ENCODE peak calls at places on chromosomes 1 and 21, in eight cellular contexts. D, T, N, Z, P, X, R and L are unnamed samples. For H3K4me1, the result is how much of the 10 kb centered on the place peaks cover.

GRCh38 chr1:15803380-15803779 is 4.1 kb downstream of the UQCRHL start:
- DNase-seq in D (peak), T (no peak), N (peak), Z (no peak), P (no peak), X (peak), R (no peak), L (no peak)

GRCh38 chr1:36350659-36351171 is 27.3 kb upstream of the EVA1B start:
- DNase-seq in D (peak), T (no peak), N (no peak), Z (no peak), P (no peak), X (peak), R (no peak), L (peak)

GRCh38 chr1:9689011-9689706 is 37.6 kb downstream of the PIK3CD start:
- DNase-seq in D (peak), T (peak), N (peak), Z (peak), P (peak), X (peak), R (peak), L (peak)

GRCh38 chr1:41626616-41627375 is 142.3 kb upstream of the EDN2 start:
- DNase-seq in D (no peak), T (no peak), N (peak), Z (no peak), P (peak), X (peak), R (no peak), L (no peak)

GRCh38 chr1:34113362-34113761 is 51.7 kb downstream of the CSMD2 start:
- DNase-seq in D (no peak), T (peak), N (no peak), Z (no peak), P (no peak), X (peak), R (no peak), L (no peak)

GRCh38 chr1:39458991-39459390 is 32.4 kb upstream of the BMP8A start:
- DNase-seq in D (no peak), T (no peak), N (no peak), Z (no peak), P (no peak), X (no peak), R (no peak), L (no peak)

GRCh38 chr1:180586671-180587155 is 27.9 kb downstream of the OVAAL start:
- DNase-seq in D (no peak), T (no peak), N (no peak), Z (no peak), P (no peak), X (peak), R (no peak), L (no peak)

GRCh38 chr1:194175251-194175650 is 988.8 kb upstream of the B3GALT2 start:
- DNase-seq in D (no peak), T (no peak), N (no peak), Z (no peak), P (no peak), X (no peak), R (no peak), L (no peak)

GRCh38 chr21:15731243-15731613 is 1.4 kb downstream of the USP25 start:
- DNase-seq in D (peak), T (no peak), N (no peak), Z (no peak), P (no peak), X (peak), R (no peak), L (no peak)

GRCh38 chr1:106968644-106969043 is 87.8 kb upstream of the PRMT6 start:
- DNase-seq in D (no peak), T (no peak), N (no peak), Z (no peak), P (no peak), X (no peak), R (no peak), L (no peak)

GRCh38 chr1:159953866-159954515 is at the start of gene SLAMF9:
- DNase-seq in D (no peak), T (no peak), N (no peak), Z (no peak), P (no peak), X (peak), R (no peak), L (peak)

GRCh38 chr1:179369751-179370341 is 4.1 kb downstream of the AXDND1 start:
- DNase-seq in D (peak), T (no peak), N (peak), Z (no peak), P (no peak), X (peak), R (no peak), L (no peak)

GRCh38 chr1:1609822-1610485 is 5.3 kb upstream of the MIB2 start:
- DNase-seq in D (no peak), T (no peak), N (no peak), Z (no peak), P (no peak), X (no peak), R (no peak), L (no peak)

GRCh38 chr1:1185101-1185765 is 11.6 kb downstream of the TTLL10 start:
- DNase-seq in D (no peak), T (peak), N (no peak), Z (no peak), P (no peak), X (no peak), R (peak), L (no peak)

GRCh38 chr1:112700290-112701226 is 6.4 kb downstream of the RHOC start:
- DNase-seq in D (peak), T (peak), N (peak), Z (peak), P (peak), X (peak), R (peak), L (peak)

GRCh38 chr1:153361129-153362109 is 3.8 kb downstream of the S100A9 start:
- DNase-seq in D (no peak), T (no peak), N (no peak), Z (no peak), P (no peak), X (no peak), R (no peak), L (peak)

GRCh38 chr1:43587594-43587993 is 56.9 kb downstream of the PTPRF start:
- DNase-seq in D (no peak), T (peak), N (no peak), Z (no peak), P (no peak), X (peak), R (no peak), L (no peak)

DNA sequence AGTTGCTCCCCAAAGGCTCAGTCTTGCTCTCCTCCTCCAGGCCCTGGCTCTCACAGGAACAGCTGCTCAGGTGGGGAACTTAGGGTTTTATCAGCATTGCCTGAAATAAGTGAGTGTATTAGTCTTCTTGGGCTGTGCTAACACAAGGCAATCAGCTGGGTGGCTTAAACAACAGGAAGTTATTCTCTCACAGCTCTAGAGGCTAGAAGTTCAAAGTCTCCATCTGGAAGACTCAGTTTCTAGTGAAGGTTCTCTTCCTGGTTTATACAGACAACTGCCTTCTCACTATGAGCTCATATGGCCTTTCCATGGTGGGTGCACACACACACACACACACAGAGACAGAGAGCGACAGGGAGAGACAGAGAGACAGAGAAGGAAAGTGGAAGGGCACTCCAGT is 2.8 kb upstream of the CD1C start:
- DNase-seq in D (no peak), T (no peak), N (no peak), Z (no peak), P (no peak), X (no peak), R (no peak), L (no peak)
- H3K4me1 ChIP-seq in D (under half), T (under half), N (under half), Z (under half), P (under half), X (under half), R (under half), L (under half)

GRCh38 chr1:229339086-229339485 is 3.8 kb downstream of the CCSAP start:
- DNase-seq in D (no peak), T (no peak), N (no peak), Z (no peak), P (no peak), X (no peak), R (no peak), L (no peak)
- H3K4me3 ChIP-seq in D (no peak), T (no peak), N (no peak), Z (no peak), P (no peak), X (no peak), R (no peak), L (no peak)

GRCh38 chr1:151990058-151990855 is 3.4 kb downstream of the S100A10 start:
- DNase-seq in D (no peak), T (no peak), N (no peak), Z (no peak), P (no peak), X (peak), R (no peak), L (no peak)

GRCh38 chr1:151990856-151991198 is 2.8 kb downstream of the S100A10 start:
- DNase-seq in D (no peak), T (peak), N (no peak), Z (peak), P (no peak), X (peak), R (no peak), L (no peak)

GRCh38 chr1:151989131-151989868 is 4.4 kb downstream of the S100A10 start:
- DNase-seq in D (no peak), T (peak), N (no peak), Z (no peak), P (peak), X (peak), R (peak), L (peak)

GRCh38 chr1:151986501-151987190 is 7.0 kb downstream of the S100A10 start:
- DNase-seq in D (no peak), T (no peak), N (no peak), Z (no peak), P (no peak), X (no peak), R (no peak), L (no peak)

GRCh38 chr1:151988405-151988851 is 5.2 kb downstream of the S100A10 start:
- DNase-seq in D (no peak), T (no peak), N (peak), Z (no peak), P (no peak), X (peak), R (no peak), L (no peak)
- H3K4me1 ChIP-seq in D (half or more), T (half or more), N (under half), Z (under half), P (under half), X (half or more), R (half or more), L (under half)

GRCh38 chr1:237040823-237041222 is 1.2 kb upstream of the RYR2 start:
- DNase-seq in D (no peak), T (no peak), N (no peak), Z (no peak), P (no peak), X (no peak), R (no peak), L (no peak)

GRCh38 chr1:237042467-237042891 is 495 bp downstream of the RYR2 start:
- DNase-seq in D (no peak), T (no peak), N (no peak), Z (no peak), P (no peak), X (no peak), R (no peak), L (no peak)

GRCh38 chr1:237041461-237041794 is 556 bp upstream of the RYR2 start:
- DNase-seq in D (no peak), T (no peak), N (no peak), Z (no peak), P (no peak), X (no peak), R (no peak), L (no peak)

GRCh38 chr1:237042892-237043576 is 1.1 kb downstream of the RYR2 start:
- DNase-seq in D (no peak), T (peak), N (no peak), Z (no peak), P (no peak), X (no peak), R (peak), L (no peak)

DNA sequence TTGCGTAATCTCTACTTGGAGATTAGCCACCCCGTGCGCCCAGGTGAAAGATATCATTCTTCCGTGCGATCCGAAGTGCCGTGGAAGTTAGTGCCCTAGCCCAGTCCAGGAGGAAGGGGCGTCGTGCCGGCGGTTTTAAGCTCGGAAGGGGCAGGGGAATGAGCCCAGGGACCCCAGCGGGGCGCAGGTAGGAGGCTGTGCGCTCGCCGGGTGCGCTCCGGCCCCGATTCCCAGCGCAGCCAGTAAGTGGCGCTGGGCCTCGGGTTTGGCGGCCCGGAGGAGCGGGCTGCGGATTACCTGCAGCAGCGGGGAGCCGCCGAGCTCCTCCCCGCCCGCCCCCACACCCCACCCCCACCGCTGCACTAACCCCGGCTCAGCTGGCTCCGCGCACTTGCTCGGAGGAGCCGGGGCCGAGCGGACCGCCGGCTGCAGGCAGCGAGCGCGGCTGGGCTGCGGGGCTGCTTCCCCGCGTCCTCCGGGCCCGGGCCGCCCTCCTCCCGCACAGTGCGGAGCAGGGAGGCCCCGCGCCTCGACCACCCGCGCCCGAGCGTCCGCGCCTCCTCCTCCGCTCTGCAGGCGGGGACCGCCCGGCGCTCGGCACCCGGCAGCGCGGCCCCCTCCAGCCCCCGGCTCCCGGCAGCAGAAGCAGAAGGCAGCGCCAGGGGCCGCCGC is at the start of gene RYR2:
- DNase-seq in D (no peak), T (peak), N (no peak), Z (no peak), P (no peak), X (peak), R (peak), L (no peak)
- H3K4me3 ChIP-seq in D (no peak), T (peak), N (no peak), Z (peak), P (no peak), X (no peak), R (peak), L (peak)

GRCh38 chr1:203324103-203325003 is 19.0 kb downstream of the BTG2 start:
- DNase-seq in D (peak), T (peak), N (no peak), Z (no peak), P (peak), X (peak), R (no peak), L (no peak)

GRCh38 chr1:203325004-203325417 is 19.7 kb downstream of the BTG2 start:
- DNase-seq in D (peak), T (no peak), N (no peak), Z (no peak), P (peak), X (no peak), R (no peak), L (no peak)

GRCh38 chr1:203325418-203326091 is 20.2 kb downstream of the BTG2 start:
- DNase-seq in D (no peak), T (peak), N (no peak), Z (peak), P (no peak), X (no peak), R (peak), L (no peak)

GRCh38 chr1:203322480-203323179 is 17.3 kb downstream of the BTG2 start:
- DNase-seq in D (no peak), T (peak), N (no peak), Z (no peak), P (no peak), X (no peak), R (peak), L (no peak)

GRCh38 chr1:203323587-203323986 is 18.3 kb downstream of the BTG2 start:
- DNase-seq in D (no peak), T (no peak), N (no peak), Z (no peak), P (no peak), X (no peak), R (no peak), L (no peak)
- H3K4me1 ChIP-seq in D (half or more), T (half or more), N (under half), Z (under half), P (half or more), X (under half), R (half or more), L (under half)